ENCODE peak calls at places on chromosome X, in four cellular contexts. One of them, this sample, is unnamed.

GRCh38 chrX:115372026-115372610 is 82.6 kb downstream of the LUZP4 start:
- DNase-seq in A549: peak
- DNase-seq in K562: no peak
- DNase-seq in GM12878: no peak
- DNase-seq in this sample: no peak

GRCh38 chrX:118254611-118255010 is 91.3 kb upstream of the WDR44 start:
- DNase-seq in A549: peak
- DNase-seq in K562: peak
- DNase-seq in GM12878: peak
- DNase-seq in this sample: no peak

GRCh38 chrX:100410083-100410590 is at the start of gene PCDH19:
- DNase-seq in A549: peak
- DNase-seq in K562: peak
- DNase-seq in GM12878: no peak
- DNase-seq in this sample: peak

GRCh38 chrX:72052415-72053090 is 79.2 kb downstream of the RTL5 start:
- DNase-seq in A549: no peak
- DNase-seq in K562: no peak
- DNase-seq in GM12878: no peak
- DNase-seq in this sample: peak

GRCh38 chrX:57453901-57454300 is 137.9 kb upstream of the ZXDB start:
- DNase-seq in A549: no peak
- DNase-seq in K562: peak
- DNase-seq in GM12878: peak
- DNase-seq in this sample: no peak

GRCh38 chrX:130079824-130080406 is 30.4 kb downstream of the ELF4 start:
- DNase-seq in A549: peak
- DNase-seq in K562: peak
- DNase-seq in GM12878: no peak
- DNase-seq in this sample: no peak

GRCh38 chrX:98506907-98507306 is 1623.2 kb downstream of the RPA4 start:
- DNase-seq in A549: no peak
- DNase-seq in K562: no peak
- DNase-seq in GM12878: no peak
- DNase-seq in this sample: no peak

GRCh38 chrX:118182050-118182449 is 65.4 kb upstream of the KLHL13 start:
- DNase-seq in A549: no peak
- DNase-seq in K562: no peak
- DNase-seq in GM12878: no peak
- DNase-seq in this sample: no peak

GRCh38 chrX:22395372-22395771 is 122.7 kb downstream of the CBLL2 start:
- DNase-seq in A549: no peak
- DNase-seq in K562: no peak
- DNase-seq in GM12878: no peak
- DNase-seq in this sample: no peak

GRCh38 chrX:55778322-55778721 is 60.8 kb downstream of the RRAGB start:
- DNase-seq in A549: no peak
- DNase-seq in K562: no peak
- DNase-seq in GM12878: no peak
- DNase-seq in this sample: no peak

GRCh38 chrX:17078031-17078730 is 131.7 kb downstream of the REPS2 start:
- DNase-seq in A549: no peak
- DNase-seq in K562: no peak
- DNase-seq in GM12878: no peak
- DNase-seq in this sample: no peak

GRCh38 chrX:154121207-154121606 is 22.8 kb upstream of the OPN1LW start:
- DNase-seq in A549: no peak
- DNase-seq in K562: no peak
- DNase-seq in GM12878: no peak
- DNase-seq in this sample: no peak

GRCh38 chrX:67717571-67717970 is 173.8 kb downstream of the AR start:
- DNase-seq in A549: no peak
- DNase-seq in K562: no peak
- DNase-seq in GM12878: no peak
- DNase-seq in this sample: no peak

GRCh38 chrX:50680990-50681389 is 133.0 kb downstream of the SHROOM4 start:
- DNase-seq in A549: no peak
- DNase-seq in K562: peak
- DNase-seq in GM12878: no peak
- DNase-seq in this sample: no peak

GRCh38 chrX:39000802-39001201 is 199.5 kb downstream of the MID1IP1 start:
- DNase-seq in A549: no peak
- DNase-seq in K562: no peak
- DNase-seq in GM12878: no peak
- DNase-seq in this sample: no peak

GRCh38 chrX:14941301-14941700 is 68.1 kb downstream of the MOSPD2 start:
- DNase-seq in A549: no peak
- DNase-seq in K562: no peak
- DNase-seq in GM12878: no peak
- DNase-seq in this sample: no peak

GRCh38 chrX:46737462-46737861 is 21.5 kb downstream of the SLC9A7 start:
- DNase-seq in A549: no peak
- DNase-seq in K562: no peak
- DNase-seq in GM12878: no peak
- DNase-seq in this sample: no peak
- TF ChIP-seq KDM1A in A549: no peak
- TF ChIP-seq KDM1A in K562: no peak
- TF ChIP-seq KDM1A in GM12878: no peak
- TF ChIP-seq KDM1A in this sample: no peak

DNA sequence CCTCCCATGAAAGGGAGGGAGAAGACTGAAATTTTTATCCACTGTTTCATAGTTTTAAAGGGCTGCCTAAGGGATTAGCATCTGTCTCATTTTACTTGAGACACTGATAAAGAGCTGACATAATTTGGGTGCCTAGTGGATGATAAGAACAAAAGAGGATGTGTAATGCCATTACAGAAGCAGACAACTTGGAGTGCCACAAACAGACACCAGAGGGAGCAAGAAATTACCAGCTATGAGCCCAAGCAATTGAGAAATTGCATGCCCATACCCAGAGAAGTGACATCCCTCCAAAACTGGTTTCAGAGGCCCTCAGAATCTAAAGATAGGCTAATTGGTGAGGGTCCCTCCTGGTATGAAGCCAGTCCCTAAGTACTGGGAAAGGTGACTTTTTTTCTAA is 38.5 kb upstream of the POU3F4 start:
- DNase-seq in A549: peak
- DNase-seq in K562: no peak
- DNase-seq in GM12878: no peak
- DNase-seq in this sample: peak
- TF ChIP-seq KDM1A in A549: no peak
- TF ChIP-seq KDM1A in K562: no peak
- TF ChIP-seq KDM1A in GM12878: no peak
- TF ChIP-seq KDM1A in this sample: no peak

DNA sequence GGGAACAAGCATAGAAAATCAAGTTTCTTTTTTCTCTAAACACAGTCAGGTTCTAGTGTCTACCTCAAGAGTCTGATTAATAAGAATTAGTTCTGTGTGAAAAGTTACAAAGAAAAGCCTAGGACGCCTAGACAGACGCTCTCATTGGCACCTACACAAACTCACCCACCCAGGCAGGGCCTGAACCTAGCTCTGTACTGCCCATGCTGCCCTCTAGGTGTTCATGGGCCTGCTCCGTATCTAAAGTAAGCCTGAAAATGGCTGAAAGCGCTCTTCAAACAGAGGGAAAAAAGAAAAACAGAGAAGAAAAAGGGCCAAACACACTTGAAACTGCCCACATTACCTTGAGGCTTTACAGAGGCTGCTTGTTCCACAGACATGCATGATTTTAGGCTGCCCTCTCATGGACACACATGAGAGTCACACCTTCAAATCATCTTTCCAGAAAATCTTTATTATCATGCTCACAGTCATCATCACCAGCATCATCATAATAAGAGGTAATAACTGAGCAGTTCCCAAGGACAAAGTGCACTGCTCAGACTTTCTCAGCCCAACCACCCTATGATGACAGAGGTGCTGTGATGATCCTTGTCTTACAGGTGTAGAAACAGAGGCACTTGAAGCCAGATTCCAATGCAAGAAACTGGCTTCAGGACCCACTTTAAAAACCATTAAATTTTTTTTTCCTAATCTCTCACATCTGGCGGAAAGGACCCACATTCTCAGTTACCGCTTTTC is 49.6 kb downstream of the MAP7D2 start:
- DNase-seq in A549: peak
- DNase-seq in K562: peak
- DNase-seq in GM12878: no peak
- DNase-seq in this sample: no peak
- TF ChIP-seq KDM1A in A549: no peak
- TF ChIP-seq KDM1A in K562: no peak
- TF ChIP-seq KDM1A in GM12878: no peak
- TF ChIP-seq KDM1A in this sample: no peak

GRCh38 chrX:7759832-7760231 is 83.1 kb upstream of the VCX start:
- DNase-seq in A549: no peak
- DNase-seq in K562: no peak
- DNase-seq in GM12878: no peak
- DNase-seq in this sample: no peak
- TF ChIP-seq KDM1A in A549: no peak
- TF ChIP-seq KDM1A in K562: no peak
- TF ChIP-seq KDM1A in GM12878: no peak
- TF ChIP-seq KDM1A in this sample: no peak

DNA sequence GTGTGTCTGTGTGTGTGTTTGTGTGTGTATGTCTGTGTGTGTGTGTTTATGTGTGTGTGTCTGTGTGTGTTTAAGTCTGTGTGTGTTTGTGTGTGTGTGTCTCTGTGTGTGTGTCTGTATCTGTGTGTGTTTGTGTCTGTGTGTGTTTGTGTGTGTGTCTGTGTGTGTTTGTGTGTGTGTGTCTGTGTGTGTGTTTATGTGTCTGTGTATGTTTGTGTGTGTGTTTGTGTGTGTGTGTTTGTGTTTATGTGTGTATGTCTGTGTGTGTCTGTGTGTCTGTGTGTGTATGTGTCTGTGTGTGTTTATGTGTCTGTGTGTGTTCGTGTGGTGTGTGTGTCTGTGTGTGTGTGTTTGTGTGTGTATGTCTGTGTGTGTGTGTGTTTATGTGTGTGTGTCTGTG is 11.4 kb downstream of the IL9R start:
- DNase-seq in A549: no peak
- DNase-seq in K562: no peak
- DNase-seq in GM12878: no peak
- DNase-seq in this sample: no peak
- TF ChIP-seq KDM1A in A549: no peak
- TF ChIP-seq KDM1A in K562: no peak
- TF ChIP-seq KDM1A in GM12878: no peak
- TF ChIP-seq KDM1A in this sample: no peak

GRCh38 chrX:45320191-45320590 is 119.5 kb upstream of the DIPK2B start:
- DNase-seq in A549: no peak
- DNase-seq in K562: no peak
- DNase-seq in GM12878: no peak
- DNase-seq in this sample: no peak

GRCh38 chrX:45322820-45323219 is 122.1 kb upstream of the DIPK2B start:
- DNase-seq in A549: no peak
- DNase-seq in K562: no peak
- DNase-seq in GM12878: no peak
- DNase-seq in this sample: no peak

GRCh38 chrX:45323387-45323786 is 122.7 kb upstream of the DIPK2B start:
- DNase-seq in A549: no peak
- DNase-seq in K562: no peak
- DNase-seq in GM12878: no peak
- DNase-seq in this sample: no peak

GRCh38 chrX:45324941-45325340 is 124.3 kb upstream of the DIPK2B start:
- DNase-seq in A549: no peak
- DNase-seq in K562: no peak
- DNase-seq in GM12878: no peak
- DNase-seq in this sample: no peak

DNA sequence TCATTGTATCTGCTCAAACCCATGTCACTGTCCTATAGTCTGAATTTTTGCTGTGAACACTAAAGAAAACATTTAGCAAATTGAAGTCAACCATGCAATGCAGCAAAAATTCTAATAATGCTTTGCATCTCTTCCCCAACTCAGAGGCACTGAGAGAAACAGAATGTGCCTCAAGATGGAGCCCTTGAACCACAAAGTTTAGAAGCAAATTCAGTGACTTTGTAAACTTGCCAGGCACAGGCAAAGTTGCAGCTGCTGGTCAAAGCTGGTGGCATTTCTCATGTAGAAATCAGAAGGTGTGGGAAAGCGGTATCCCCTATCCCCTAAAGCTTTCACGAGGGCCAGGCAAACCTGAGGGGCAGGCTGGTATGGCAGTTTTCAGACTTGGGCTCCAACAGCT is 121.7 kb upstream of the DIPK2B start:
- DNase-seq in A549: peak
- DNase-seq in K562: no peak
- DNase-seq in GM12878: no peak
- DNase-seq in this sample: peak
- TF ChIP-seq KDM1A in A549: no peak
- TF ChIP-seq KDM1A in K562: no peak
- TF ChIP-seq KDM1A in GM12878: no peak
- TF ChIP-seq KDM1A in this sample: no peak

DNA sequence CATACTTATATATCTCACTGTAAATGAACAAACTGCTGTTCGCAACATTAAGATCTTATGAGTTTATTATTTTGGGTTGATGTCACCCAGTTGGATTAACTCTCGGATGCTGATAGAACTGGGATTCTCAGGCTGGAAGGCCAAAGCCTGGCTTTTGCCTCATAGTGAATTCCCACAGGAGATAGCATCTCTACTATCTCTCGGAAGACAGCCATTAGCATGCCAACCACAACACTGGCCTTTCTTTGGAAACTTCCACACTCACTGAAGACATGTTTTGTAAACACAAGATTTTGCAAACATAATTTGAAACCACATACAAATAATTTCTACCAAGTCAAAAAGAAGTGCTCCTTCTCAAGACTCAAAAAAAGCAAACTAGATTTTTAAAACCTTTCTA is 4.5 kb upstream of the ATP6AP2 start:
- DNase-seq in A549: no peak
- DNase-seq in K562: no peak
- DNase-seq in GM12878: no peak
- DNase-seq in this sample: no peak
- TF ChIP-seq KDM1A in A549: no peak
- TF ChIP-seq KDM1A in K562: no peak
- TF ChIP-seq KDM1A in GM12878: no peak
- TF ChIP-seq KDM1A in this sample: no peak

This sample was measured in H1.